ENCODE peak calls at places on chromosome 20, in nine cellular contexts. One of them, this sample, is unnamed.

GRCh38 chr20:41174782-41175181 is 37.4 kb downstream of the PLCG1 start:
- DNase-seq in nephron progenitor cell: no peak
- DNase-seq in pancreas: peak; percentile 37
- DNase-seq in A549: no peak
- DNase-seq in Panc1: no peak
- DNase-seq in fibroblast of pulmonary artery: no peak
- DNase-seq in hepatocyte: no peak
- DNase-seq in osteoblast: no peak
- DNase-seq in psoas muscle: peak; percentile 55
- DNase-seq in this sample: peak; percentile 48

GRCh38 chr20:50605136-50605535 is 86.2 kb downstream of the RIPOR3 start:
- DNase-seq in nephron progenitor cell: no peak
- DNase-seq in pancreas: no peak
- DNase-seq in A549: no peak
- DNase-seq in Panc1: no peak
- DNase-seq in fibroblast of pulmonary artery: no peak
- DNase-seq in hepatocyte: no peak
- DNase-seq in osteoblast: peak; percentile 72
- DNase-seq in psoas muscle: no peak
- DNase-seq in this sample: no peak

GRCh38 chr20:33280775-33281174 is 2.2 kb upstream of the BPIFB1 start:
- DNase-seq in nephron progenitor cell: no peak
- DNase-seq in pancreas: no peak
- DNase-seq in A549: no peak
- DNase-seq in Panc1: no peak
- DNase-seq in fibroblast of pulmonary artery: no peak
- DNase-seq in hepatocyte: no peak
- DNase-seq in osteoblast: no peak
- DNase-seq in psoas muscle: no peak
- DNase-seq in this sample: no peak

GRCh38 chr20:60057866-60058807 is 99.9 kb downstream of the CDH26 start:
- DNase-seq in nephron progenitor cell: peak; percentile 67
- DNase-seq in pancreas: no peak
- DNase-seq in A549: no peak
- DNase-seq in Panc1: no peak
- DNase-seq in fibroblast of pulmonary artery: peak; percentile 10
- DNase-seq in hepatocyte: peak; percentile 40
- DNase-seq in osteoblast: peak; percentile 77
- DNase-seq in psoas muscle: peak; percentile 86
- DNase-seq in this sample: no peak

GRCh38 chr20:32909451-32909850 is 50.7 kb downstream of the EFCAB8 start:
- DNase-seq in nephron progenitor cell: no peak
- DNase-seq in pancreas: no peak
- DNase-seq in A549: no peak
- DNase-seq in Panc1: no peak
- DNase-seq in fibroblast of pulmonary artery: no peak
- DNase-seq in hepatocyte: no peak
- DNase-seq in osteoblast: peak; percentile 37
- DNase-seq in psoas muscle: peak; percentile 12
- DNase-seq in this sample: no peak

GRCh38 chr20:32494498-32495216 is 90.5 kb downstream of the NOL4L start:
- DNase-seq in nephron progenitor cell: no peak
- DNase-seq in pancreas: peak; percentile 17
- DNase-seq in A549: no peak
- DNase-seq in Panc1: no peak
- DNase-seq in fibroblast of pulmonary artery: peak; percentile 42
- DNase-seq in hepatocyte: no peak
- DNase-seq in osteoblast: no peak
- DNase-seq in psoas muscle: peak; percentile 18
- DNase-seq in this sample: no peak

GRCh38 chr20:51930775-51931174 is 128.5 kb upstream of the SALL4 start:
- DNase-seq in nephron progenitor cell: no peak
- DNase-seq in pancreas: no peak
- DNase-seq in A549: no peak
- DNase-seq in Panc1: peak; percentile 50
- DNase-seq in fibroblast of pulmonary artery: peak; percentile 91
- DNase-seq in hepatocyte: peak; percentile 68
- DNase-seq in osteoblast: no peak
- DNase-seq in psoas muscle: no peak
- DNase-seq in this sample: peak; percentile 20

GRCh38 chr20:10476319-10476724 is 41.2 kb downstream of the SLX4IP start:
- DNase-seq in nephron progenitor cell: no peak
- DNase-seq in pancreas: no peak
- DNase-seq in A549: no peak
- DNase-seq in Panc1: no peak
- DNase-seq in fibroblast of pulmonary artery: peak; percentile 28
- DNase-seq in hepatocyte: no peak
- DNase-seq in osteoblast: peak; percentile 47
- DNase-seq in psoas muscle: no peak
- DNase-seq in this sample: peak; percentile 64

GRCh38 chr20:63657260-63657936 is 714 bp upstream of the RTEL1 start:
- DNase-seq in nephron progenitor cell: no peak
- DNase-seq in pancreas: no peak
- DNase-seq in A549: no peak
- DNase-seq in Panc1: no peak
- DNase-seq in fibroblast of pulmonary artery: no peak
- DNase-seq in hepatocyte: no peak
- DNase-seq in osteoblast: peak; percentile 94
- DNase-seq in psoas muscle: peak; percentile 63
- DNase-seq in this sample: peak; percentile 57

GRCh38 chr20:10927936-10928860 is 254.4 kb upstream of the JAG1 start:
- DNase-seq in nephron progenitor cell: no peak
- DNase-seq in pancreas: no peak
- DNase-seq in A549: no peak
- DNase-seq in Panc1: no peak
- DNase-seq in fibroblast of pulmonary artery: no peak
- DNase-seq in hepatocyte: no peak
- DNase-seq in osteoblast: no peak
- DNase-seq in psoas muscle: no peak
- DNase-seq in this sample: no peak

GRCh38 chr20:11044561-11044960 is 370.8 kb upstream of the JAG1 start:
- DNase-seq in nephron progenitor cell: no peak
- DNase-seq in pancreas: no peak
- DNase-seq in A549: no peak
- DNase-seq in Panc1: no peak
- DNase-seq in fibroblast of pulmonary artery: no peak
- DNase-seq in hepatocyte: no peak
- DNase-seq in osteoblast: no peak
- DNase-seq in psoas muscle: no peak
- DNase-seq in this sample: no peak

GRCh38 chr20:50379049-50379990 is 130.9 kb upstream of the PTPN1 start:
- DNase-seq in nephron progenitor cell: no peak
- DNase-seq in pancreas: peak; percentile 84
- DNase-seq in A549: no peak
- DNase-seq in Panc1: no peak
- DNase-seq in fibroblast of pulmonary artery: peak; percentile 97
- DNase-seq in hepatocyte: peak; percentile 82
- DNase-seq in osteoblast: no peak
- DNase-seq in psoas muscle: peak; percentile 98
- DNase-seq in this sample: peak; percentile 92

GRCh38 chr20:44862286-44862685 is 23.2 kb upstream of the YWHAB start:
- DNase-seq in nephron progenitor cell: no peak
- DNase-seq in pancreas: no peak
- DNase-seq in A549: no peak
- DNase-seq in Panc1: no peak
- DNase-seq in fibroblast of pulmonary artery: no peak
- DNase-seq in hepatocyte: no peak
- DNase-seq in osteoblast: peak; percentile 27
- DNase-seq in psoas muscle: no peak
- DNase-seq in this sample: no peak

GRCh38 chr20:61120595-61121515 is 131.2 kb upstream of the CDH4 start:
- DNase-seq in nephron progenitor cell: peak; percentile 55
- DNase-seq in pancreas: no peak
- DNase-seq in A549: no peak
- DNase-seq in Panc1: no peak
- DNase-seq in fibroblast of pulmonary artery: peak; percentile 26
- DNase-seq in hepatocyte: peak; percentile 84
- DNase-seq in osteoblast: no peak
- DNase-seq in psoas muscle: no peak
- DNase-seq in this sample: peak; percentile 76

GRCh38 chr20:7379621-7380220 is 560.5 kb downstream of the HAO1 start:
- DNase-seq in nephron progenitor cell: no peak
- DNase-seq in pancreas: no peak
- DNase-seq in A549: no peak
- DNase-seq in Panc1: no peak
- DNase-seq in fibroblast of pulmonary artery: no peak
- DNase-seq in hepatocyte: no peak
- DNase-seq in osteoblast: no peak
- DNase-seq in psoas muscle: no peak
- DNase-seq in this sample: peak; percentile 21

DNA sequence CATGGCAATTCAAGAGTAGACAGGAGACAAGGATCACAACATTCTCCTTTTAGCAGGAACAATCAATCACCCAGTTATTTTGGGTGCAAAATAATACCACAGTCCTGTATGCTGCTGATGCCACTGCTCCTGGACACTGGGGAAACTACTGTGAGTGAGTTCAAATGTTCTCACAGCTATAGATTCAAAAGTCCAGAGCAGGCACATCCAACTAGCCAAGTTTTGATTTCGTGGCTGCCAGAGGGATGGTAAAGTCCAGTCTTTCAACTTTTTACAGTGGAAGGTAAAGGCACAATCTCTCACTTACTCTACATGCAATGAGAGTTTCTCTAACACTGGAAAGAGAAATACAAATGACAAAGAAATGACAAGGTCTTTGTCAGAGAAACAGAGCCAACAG is 26.9 kb upstream of the TSHZ2 start:
- DNase-seq in nephron progenitor cell: no peak
- DNase-seq in pancreas: no peak
- DNase-seq in A549: no peak
- DNase-seq in Panc1: no peak
- DNase-seq in fibroblast of pulmonary artery: no peak
- DNase-seq in hepatocyte: no peak
- DNase-seq in osteoblast: no peak
- DNase-seq in psoas muscle: no peak
- DNase-seq in this sample: no peak
- TF ChIP-seq CTCF in nephron progenitor cell: no peak
- TF ChIP-seq CTCF in pancreas: no peak
- TF ChIP-seq CTCF in A549: no peak
- TF ChIP-seq CTCF in Panc1: no peak
- TF ChIP-seq CTCF in fibroblast of pulmonary artery: no peak
- TF ChIP-seq CTCF in hepatocyte: no peak
- TF ChIP-seq CTCF in osteoblast: no peak
- TF ChIP-seq CTCF in psoas muscle: no peak
- TF ChIP-seq CTCF in this sample: no peak

GRCh38 chr20:34561661-34562060 is 3.1 kb downstream of the MAP1LC3A start:
- DNase-seq in nephron progenitor cell: no peak
- DNase-seq in pancreas: no peak
- DNase-seq in A549: no peak
- DNase-seq in Panc1: no peak
- DNase-seq in fibroblast of pulmonary artery: no peak
- DNase-seq in hepatocyte: no peak
- DNase-seq in osteoblast: no peak
- DNase-seq in psoas muscle: no peak
- DNase-seq in this sample: no peak

GRCh38 chr20:34560614-34561013 is 2.1 kb downstream of the MAP1LC3A start:
- DNase-seq in nephron progenitor cell: no peak
- DNase-seq in pancreas: no peak
- DNase-seq in A549: no peak
- DNase-seq in Panc1: no peak
- DNase-seq in fibroblast of pulmonary artery: no peak
- DNase-seq in hepatocyte: no peak
- DNase-seq in osteoblast: no peak
- DNase-seq in psoas muscle: no peak
- DNase-seq in this sample: no peak

GRCh38 chr20:34564810-34565209 is 6.3 kb downstream of the MAP1LC3A start:
- DNase-seq in nephron progenitor cell: no peak
- DNase-seq in pancreas: peak; percentile 45
- DNase-seq in A549: no peak
- DNase-seq in Panc1: no peak
- DNase-seq in fibroblast of pulmonary artery: no peak
- DNase-seq in hepatocyte: no peak
- DNase-seq in osteoblast: no peak
- DNase-seq in psoas muscle: peak; percentile 67
- DNase-seq in this sample: no peak

GRCh38 chr20:34560141-34560523 is 1.6 kb downstream of the MAP1LC3A start:
- DNase-seq in nephron progenitor cell: no peak
- DNase-seq in pancreas: no peak
- DNase-seq in A549: no peak
- DNase-seq in Panc1: no peak
- DNase-seq in fibroblast of pulmonary artery: no peak
- DNase-seq in hepatocyte: no peak
- DNase-seq in osteoblast: no peak
- DNase-seq in psoas muscle: peak; percentile 54
- DNase-seq in this sample: no peak

DNA sequence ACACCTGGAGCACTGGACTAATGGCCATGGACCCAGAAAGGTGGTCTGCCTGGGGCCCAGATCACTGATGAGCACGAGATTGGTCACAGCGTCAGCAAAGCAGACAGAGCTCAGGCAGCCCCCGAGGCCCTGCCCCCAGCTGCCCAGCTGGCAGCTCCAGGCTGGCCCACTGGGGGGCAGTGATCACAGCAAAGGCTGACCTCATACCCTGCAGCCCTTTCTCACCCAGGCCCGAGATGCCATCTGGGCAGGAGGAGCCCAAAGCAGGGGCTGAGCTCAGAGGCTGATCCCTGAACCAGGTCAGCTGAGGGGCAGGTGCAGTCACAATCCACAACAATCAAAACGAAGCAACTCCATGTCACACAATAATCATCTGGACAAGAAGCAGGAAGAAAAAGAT is 4.1 kb downstream of the MAP1LC3A start:
- DNase-seq in nephron progenitor cell: no peak
- DNase-seq in pancreas: no peak
- DNase-seq in A549: peak; percentile 51
- DNase-seq in Panc1: no peak
- DNase-seq in fibroblast of pulmonary artery: peak; percentile 35
- DNase-seq in hepatocyte: no peak
- DNase-seq in osteoblast: peak; percentile 93
- DNase-seq in psoas muscle: no peak
- DNase-seq in this sample: no peak
- TF ChIP-seq CTCF in nephron progenitor cell: peak; percentile 26
- TF ChIP-seq CTCF in pancreas: no peak
- TF ChIP-seq CTCF in A549: peak; percentile 24
- TF ChIP-seq CTCF in Panc1: no peak
- TF ChIP-seq CTCF in fibroblast of pulmonary artery: peak; percentile 44
- TF ChIP-seq CTCF in hepatocyte: peak; percentile 27
- TF ChIP-seq CTCF in osteoblast: peak; percentile 52
- TF ChIP-seq CTCF in psoas muscle: peak; percentile 28
- TF ChIP-seq CTCF in this sample: peak; percentile 33

GRCh38 chr20:48451401-48451800 is 376.4 kb downstream of the PREX1 start:
- DNase-seq in nephron progenitor cell: no peak
- DNase-seq in pancreas: no peak
- DNase-seq in A549: no peak
- DNase-seq in Panc1: no peak
- DNase-seq in fibroblast of pulmonary artery: no peak
- DNase-seq in hepatocyte: no peak
- DNase-seq in osteoblast: peak; percentile 74
- DNase-seq in psoas muscle: no peak
- DNase-seq in this sample: no peak
- TF ChIP-seq CTCF in nephron progenitor cell: no peak
- TF ChIP-seq CTCF in pancreas: no peak
- TF ChIP-seq CTCF in A549: no peak
- TF ChIP-seq CTCF in Panc1: no peak
- TF ChIP-seq CTCF in fibroblast of pulmonary artery: no peak
- TF ChIP-seq CTCF in hepatocyte: no peak
- TF ChIP-seq CTCF in osteoblast: no peak
- TF ChIP-seq CTCF in psoas muscle: no peak
- TF ChIP-seq CTCF in this sample: no peak

DNA sequence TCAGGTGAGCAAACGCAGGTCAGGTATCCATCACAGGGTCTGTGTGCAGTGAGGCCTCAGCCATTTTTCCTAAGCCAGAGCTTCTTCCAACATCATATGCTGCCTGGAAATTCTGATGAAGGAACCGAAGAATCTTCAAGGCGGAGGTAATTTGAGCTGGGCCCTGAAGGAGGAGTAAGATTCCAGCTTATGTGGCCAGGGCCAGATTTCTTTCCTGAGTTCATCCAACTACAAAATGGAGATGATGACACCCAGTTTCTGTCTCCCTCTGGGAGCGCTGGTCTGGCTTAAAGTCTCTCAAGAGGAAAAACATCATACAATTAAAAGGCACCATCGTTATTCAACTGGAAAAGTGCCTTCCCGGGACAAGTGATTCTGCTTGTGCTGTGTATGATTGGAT is 6.9 kb upstream of the MANBAL start:
- DNase-seq in nephron progenitor cell: no peak
- DNase-seq in pancreas: no peak
- DNase-seq in A549: no peak
- DNase-seq in Panc1: no peak
- DNase-seq in fibroblast of pulmonary artery: peak; percentile 81
- DNase-seq in hepatocyte: peak; percentile 71
- DNase-seq in osteoblast: peak; percentile 81
- DNase-seq in psoas muscle: no peak
- DNase-seq in this sample: peak; percentile 73
- TF ChIP-seq CTCF in nephron progenitor cell: no peak
- TF ChIP-seq CTCF in pancreas: no peak
- TF ChIP-seq CTCF in A549: peak; percentile 57
- TF ChIP-seq CTCF in Panc1: no peak
- TF ChIP-seq CTCF in fibroblast of pulmonary artery: peak; percentile 61
- TF ChIP-seq CTCF in hepatocyte: peak; percentile 63
- TF ChIP-seq CTCF in osteoblast: peak; percentile 83
- TF ChIP-seq CTCF in psoas muscle: no peak
- TF ChIP-seq CTCF in this sample: peak; percentile 76

This sample was measured in foreskin fibroblast.